ENCODE peak calls at places on chromosomes 4 and X, in five cellular contexts. V is astrocyte, I is fibroblast of villous mesenchyme, B is GM23338, L is uterus. Q is an unnamed sample.

GRCh38 chr4:26484538-26484937 is 5.7 kb downstream of the CCKAR start:
- DNase-seq in V (no peak), I (no peak), B (no peak), L (no peak), Q (no peak)

GRCh38 chr4:4658051-4658450 is 116.2 kb upstream of the STX18 start:
- DNase-seq in V (no peak), I (no peak), B (no peak), L (no peak), Q (no peak)

GRCh38 chr4:147492761-147493160 is 11.9 kb downstream of the EDNRA start:
- DNase-seq in V (peak; percentile 86), I (peak; percentile 71), B (no peak), L (peak; percentile 46), Q (peak; percentile 98)

GRCh38 chr4:176195184-176195978 is at the start of gene SPATA4:
- DNase-seq in V (peak; percentile 83), I (peak; percentile 92), B (peak; percentile 96), L (peak; percentile 93), Q (peak; percentile 95)

GRCh38 chr4:8908206-8908893 is 36.7 kb upstream of the HMX1 start:
- DNase-seq in V (no peak), I (no peak), B (no peak), L (peak; percentile 7), Q (no peak)

GRCh38 chr4:116870667-116871066 is 214.7 kb downstream of the TRAM1L1 start:
- DNase-seq in V (no peak), I (no peak), B (peak; percentile 6), L (no peak), Q (no peak)

GRCh38 chrX:11287505-11287904 is 5.7 kb upstream of the AMELX start:
- DNase-seq in V (no peak), I (no peak), B (no peak), L (no peak), Q (peak; percentile 17)

GRCh38 chr4:117640836-117641235 is 393.4 kb upstream of the NDST3 start:
- DNase-seq in V (no peak), I (no peak), B (no peak), L (no peak), Q (no peak)

GRCh38 chr4:55396305-55397023 is 707 bp downstream of the TMEM165 start:
- DNase-seq in V (peak; percentile 31), I (peak; percentile 56), B (peak; percentile 73), L (peak; percentile 55), Q (peak; percentile 44)

GRCh38 chr4:74830928-74831327 is 36.6 kb upstream of the BTC start:
- DNase-seq in V (no peak), I (no peak), B (no peak), L (no peak), Q (peak; percentile 15)

GRCh38 chrX:31449064-31449463 is 377.2 kb upstream of the FTHL17 start:
- DNase-seq in V (no peak), I (no peak), B (no peak), L (no peak), Q (no peak)

GRCh38 chrX:31445542-31445941 is 373.7 kb upstream of the FTHL17 start:
- DNase-seq in V (no peak), I (peak; percentile 5), B (no peak), L (no peak), Q (peak; percentile 21)

GRCh38 chrX:31449975-31450374 is 378.1 kb upstream of the FTHL17 start:
- DNase-seq in V (peak; percentile 28), I (peak; percentile 5), B (no peak), L (no peak), Q (peak; percentile 38)
- TF ChIP-seq CTCF in V (no peak), I (no peak), B (no peak), L (no peak), Q (no peak)

GRCh38 chrX:115535844-115536243 is 25.1 kb upstream of the PLS3 start:
- DNase-seq in V (no peak), I (no peak), B (no peak), L (no peak), Q (peak; percentile 9)

GRCh38 chrX:115533485-115533884 is 27.5 kb upstream of the PLS3 start:
- DNase-seq in V (no peak), I (peak; percentile 73), B (no peak), L (no peak), Q (peak; percentile 74)

GRCh38 chrX:115534383-115534782 is 26.6 kb upstream of the PLS3 start:
- DNase-seq in V (no peak), I (no peak), B (no peak), L (no peak), Q (no peak)

GRCh38 chrX:115531818-115532403 is 29.1 kb upstream of the PLS3 start:
- DNase-seq in V (peak; percentile 23), I (no peak), B (no peak), L (no peak), Q (peak; percentile 50)

DNA sequence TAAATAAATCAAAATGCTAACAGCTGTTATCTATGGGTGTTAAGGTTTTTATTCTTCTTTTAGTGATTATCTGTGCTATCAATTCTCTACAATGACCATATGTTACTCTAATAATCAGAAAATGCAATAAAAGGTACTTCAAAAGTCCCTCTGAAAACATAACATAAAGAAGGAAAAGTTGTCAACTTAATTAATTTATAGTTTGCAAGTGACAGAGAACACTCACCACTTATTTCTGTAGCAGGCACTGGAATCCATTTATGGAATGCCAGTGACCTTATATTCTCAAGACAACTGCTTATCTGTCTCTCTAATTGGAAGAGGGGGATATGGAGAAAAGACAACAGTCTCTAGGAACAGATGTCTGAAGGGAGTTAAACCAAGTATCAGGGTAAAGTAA is 25.6 kb upstream of the PLS3 start:
- DNase-seq in V (no peak), I (no peak), B (no peak), L (no peak), Q (no peak)
- H3K4me3 ChIP-seq in V (no peak overlapping the region), I (no peak overlapping the region), B (no peak overlapping the region), L (no peak overlapping the region), Q (no peak overlapping the region)

GRCh38 chrX:130340271-130340670 is 552 bp downstream of the SLC25A14 start:
- DNase-seq in V (no peak), I (no peak), B (no peak), L (no peak), Q (no peak)
- TF ChIP-seq CTCF in V (no peak), I (no peak), B (no peak), L (no peak), Q (no peak)

GRCh38 chr4:122104184-122104583 is 47.9 kb upstream of the BLTP1 start:
- DNase-seq in V (peak; percentile 3), I (no peak), B (no peak), L (no peak), Q (no peak)

GRCh38 chr4:122100508-122100907 is 51.6 kb upstream of the BLTP1 start:
- DNase-seq in V (no peak), I (no peak), B (peak; percentile 53), L (no peak), Q (peak; percentile 63)

GRCh38 chr4:122099896-122100295 is 52.2 kb upstream of the BLTP1 start:
- DNase-seq in V (peak; percentile 73), I (no peak), B (no peak), L (no peak), Q (peak; percentile 13)
- H3K4me3 ChIP-seq in V (no peak overlapping the region), I (no peak overlapping the region), B (peak overlapping the region; percentile 2), L (no peak overlapping the region), Q (no peak overlapping the region)

GRCh38 chr4:129218355-129218754 is 122.4 kb downstream of the C4orf33 start:
- DNase-seq in V (no peak), I (no peak), B (peak; percentile 44), L (no peak), Q (peak; percentile 52)
- TF ChIP-seq CTCF in V (no peak), I (peak; percentile 24), B (peak; percentile 57), L (peak; percentile 22), Q (peak; percentile 28)

GRCh38 chrX:107674480-107675364 is 46.4 kb downstream of the PRPS1 start:
- DNase-seq in V (peak; percentile 17), I (peak; percentile 94), B (no peak), L (peak; percentile 78), Q (peak; percentile 91)
- H3K4me3 ChIP-seq in V (no peak overlapping the region), I (peak overlapping the region; percentile 83), B (no peak overlapping the region), L (peak overlapping the region; percentile 52), Q (peak overlapping the region; percentile 72)

GRCh38 chrX:107542500-107542899 is 85.8 kb upstream of the PRPS1 start:
- DNase-seq in V (peak; percentile 33), I (no peak), B (peak; percentile 71), L (no peak), Q (peak; percentile 46)

GRCh38 chrX:107541244-107541643 is 87.1 kb upstream of the PRPS1 start:
- DNase-seq in V (peak; percentile 12), I (no peak), B (no peak), L (no peak), Q (no peak)

DNA sequence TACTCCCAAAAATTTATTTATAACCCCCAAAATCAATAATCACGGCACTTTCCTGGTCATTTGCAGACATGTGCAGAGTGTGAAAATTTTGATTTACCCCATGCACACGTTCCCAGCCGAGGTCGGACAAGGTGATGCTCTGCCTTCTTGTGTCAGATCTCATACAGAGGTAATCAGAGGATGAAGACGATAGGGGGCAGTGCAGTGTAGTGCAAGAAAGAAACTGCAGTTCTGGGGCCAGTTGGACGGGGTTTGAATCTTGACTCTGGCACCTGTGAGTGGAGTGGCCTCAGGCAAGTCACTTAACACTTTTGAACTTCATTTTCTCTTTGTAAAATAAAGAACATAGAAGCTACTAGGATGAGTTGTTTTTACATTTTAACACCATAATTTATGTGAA is 88.4 kb downstream of the FRMPD3 start:
- DNase-seq in V (peak; percentile 16), I (peak; percentile 53), B (peak; percentile 85), L (no peak), Q (peak; percentile 67)
- TF ChIP-seq CTCF in V (peak; percentile 30), I (peak; percentile 63), B (peak; percentile 62), L (no peak), Q (peak; percentile 69)

GRCh38 chr4:102430511-102430910 is 70.6 kb upstream of the NFKB1 start:
- DNase-seq in V (peak; percentile 24), I (peak; percentile 35), B (peak; percentile 21), L (no peak), Q (peak; percentile 42)

GRCh38 chr4:102427599-102427998 is 73.6 kb upstream of the NFKB1 start:
- DNase-seq in V (no peak), I (no peak), B (no peak), L (no peak), Q (no peak)

GRCh38 chr4:102429553-102429952 is 71.6 kb upstream of the NFKB1 start:
- DNase-seq in V (peak; percentile 98), I (peak; percentile 66), B (no peak), L (no peak), Q (peak; percentile 77)

GRCh38 chr4:102437111-102437510 is 64.0 kb upstream of the NFKB1 start:
- DNase-seq in V (no peak), I (no peak), B (no peak), L (no peak), Q (no peak)

GRCh38 chr4:102431608-102431961 is 69.6 kb upstream of the NFKB1 start:
- DNase-seq in V (no peak), I (no peak), B (no peak), L (no peak), Q (no peak)
- H3K4me3 ChIP-seq in V (peak overlapping the region; percentile 71), I (peak overlapping the region; percentile 65), B (no peak overlapping the region), L (peak overlapping the region; percentile 55), Q (no peak overlapping the region)

Q was measured in choroid plexus epithelial cell.